ENCODE peak calls at places on chromosomes 3 and 15, in six cellular contexts. X, H, W, F, P and I are unnamed samples. For H3K27me3, the result is how much of the 10 kb centered on the place peaks cover.

GRCh38 chr3:16140894-16141285 is 33.6 kb upstream of the GALNT15 start:
- DNase-seq in H (no peak), X (no peak), F (no peak), P (no peak), W (no peak), I (no peak)

GRCh38 chr3:63975705-63976104 is 47.6 kb downstream of the PSMD6 start:
- DNase-seq in H (peak), P (no peak), X (no peak), F (peak), W (peak), I (no peak)

GRCh38 chr3:9930804-9931418 is 2.7 kb upstream of the CRELD1 start:
- DNase-seq in W (no peak), F (no peak), X (peak), H (peak), P (no peak), I (no peak)

GRCh38 chr3:103977417-103977816 is 1389.3 kb upstream of the ALCAM start:
- DNase-seq in X (no peak), H (no peak), F (no peak), P (no peak), W (no peak), I (no peak)

GRCh38 chr3:16993227-16993626 is 108.5 kb downstream of the PLCL2 start:
- DNase-seq in F (peak), X (no peak), H (peak), W (no peak), P (no peak), I (no peak)

GRCh38 chr3:44924102-44925084 is 50.0 kb downstream of the TGM4 start:
- DNase-seq in H (peak), W (no peak), P (no peak), X (no peak), F (no peak), I (no peak)

GRCh38 chr3:147941984-147942383 is 532.8 kb downstream of the ZIC1 start:
- DNase-seq in W (no peak), F (no peak), H (no peak), P (no peak), X (no peak), I (no peak)

GRCh38 chr3:17946619-17947018 is 204.2 kb upstream of the TBC1D5 start:
- DNase-seq in P (no peak), H (no peak), W (no peak), X (no peak), F (no peak), I (no peak)

GRCh38 chr15:56963719-56964118 is 45.3 kb downstream of the TCF12 start:
- DNase-seq in X (no peak), F (no peak), W (no peak), H (no peak), P (no peak), I (no peak)

GRCh38 chr15:22904736-22905135 is 66.3 kb downstream of the NIPA2 start:
- DNase-seq in P (no peak), X (no peak), F (peak), W (no peak), H (no peak), I (no peak)

GRCh38 chr15:100131321-100132224 is 210.2 kb downstream of the ADAMTS17 start:
- DNase-seq in H (no peak), W (peak), X (no peak), F (peak), P (peak), I (peak)

GRCh38 chr3:9260305-9260704 is 10.9 kb upstream of the SRGAP3 start:
- DNase-seq in F (no peak), W (no peak), H (no peak), X (no peak), P (no peak), I (no peak)

GRCh38 chr3:155560135-155560534 is 184.7 kb downstream of the PLCH1 start:
- DNase-seq in F (no peak), W (no peak), P (no peak), H (no peak), X (no peak), I (no peak)

GRCh38 chr3:177236704-177237103 is 39.4 kb upstream of the TBL1XR1 start:
- DNase-seq in P (no peak), X (no peak), F (no peak), W (no peak), H (peak), I (no peak)

GRCh38 chr3:157436583-157437300 is at the start of gene PTX3:
- DNase-seq in W (peak), X (no peak), P (no peak), H (peak), F (peak), I (no peak)

GRCh38 chr3:150414989-150415388 is 6.9 kb downstream of the TSC22D2 start:
- DNase-seq in F (no peak), W (no peak), H (peak), P (no peak), X (no peak), I (no peak)

GRCh38 chr15:85494035-85494793 is 113.8 kb downstream of the AKAP13 start:
- DNase-seq in F (no peak), X (no peak), P (no peak), W (peak), H (peak), I (no peak)

GRCh38 chr3:119885746-119886530 is 104.0 kb downstream of the NR1I2 start:
- DNase-seq in W (no peak), P (no peak), X (no peak), F (no peak), H (peak), I (no peak)

GRCh38 chr3:124119056-124119721 is 127.3 kb upstream of the ROPN1 start:
- DNase-seq in F (no peak), X (no peak), H (peak), P (no peak), W (peak), I (no peak)

GRCh38 chr3:50913279-50913678 is 238.6 kb downstream of the DOCK3 start:
- DNase-seq in X (no peak), H (no peak), F (peak), W (no peak), P (no peak), I (no peak)

GRCh38 chr3:28677581-28677980 is 329.0 kb upstream of the AZI2 start:
- DNase-seq in P (no peak), W (no peak), X (no peak), H (no peak), F (peak), I (no peak)

GRCh38 chr3:64651791-64652241 is 36.0 kb downstream of the ADAMTS9 start:
- DNase-seq in W (peak), P (no peak), X (no peak), F (no peak), H (peak), I (no peak)

GRCh38 chr3:104069114-104069513 is 1297.6 kb upstream of the ALCAM start:
- DNase-seq in F (no peak), W (no peak), H (peak), X (no peak), P (no peak), I (no peak)

DNA sequence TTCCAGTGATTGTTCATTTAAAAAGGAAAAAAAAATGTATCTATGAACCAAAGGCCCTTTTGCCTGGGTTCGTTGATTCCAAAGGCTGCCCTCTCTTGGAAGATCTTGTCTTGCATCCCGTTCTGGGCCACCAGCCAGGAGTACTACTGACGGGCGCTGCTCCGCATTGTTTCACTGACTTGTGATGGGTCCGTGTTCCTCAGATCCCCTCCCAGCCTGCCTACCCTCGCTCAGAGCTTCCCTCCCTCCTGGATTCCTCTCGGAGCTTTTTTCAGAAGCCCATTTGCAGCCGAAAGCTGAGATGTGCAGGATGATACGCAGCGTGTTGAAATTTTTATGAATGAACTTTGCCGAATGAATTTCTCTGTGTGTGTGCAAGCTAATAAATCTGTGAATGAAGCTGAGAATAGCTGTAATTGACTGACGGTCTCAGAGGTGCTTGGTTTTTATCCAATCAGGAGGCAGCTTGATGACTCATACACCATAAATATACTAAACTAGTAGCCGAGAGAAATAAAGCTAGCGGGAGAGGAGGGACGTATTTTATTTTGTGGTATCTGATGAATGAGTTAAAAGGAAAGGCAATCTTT is at the start of gene SHC4:
- DNase-seq in F (peak), P (peak), X (no peak), W (peak), H (peak), I (peak)
- H3K4me3 ChIP-seq in F (no peak), P (peak), X (no peak), W (peak), H (peak), I (peak)

DNA sequence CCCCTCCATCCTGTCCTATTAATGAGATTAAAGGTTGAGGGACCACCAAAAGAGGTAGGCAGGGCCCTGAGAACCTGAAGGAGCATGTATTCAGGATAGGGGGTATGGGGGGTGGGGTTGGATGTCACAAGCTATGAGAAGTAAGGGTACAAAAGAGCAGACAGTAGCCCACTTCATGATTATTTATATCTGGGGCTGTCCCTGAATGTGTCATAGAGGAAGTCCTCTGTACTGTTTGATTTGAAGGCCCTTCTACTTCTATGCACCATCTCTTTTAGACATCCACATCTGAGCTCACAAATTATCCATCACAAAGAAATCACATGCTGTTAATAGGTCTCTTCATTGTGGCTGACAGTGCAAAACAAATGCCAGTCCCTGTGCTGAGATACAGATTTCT is 68.6 kb downstream of the FHIT start:
- DNase-seq in W (no peak), X (no peak), H (no peak), P (no peak), F (no peak), I (no peak)
- H3K27ac ChIP-seq in W (no peak), X (no peak), H (no peak), P (no peak), F (no peak), I (no peak)

DNA sequence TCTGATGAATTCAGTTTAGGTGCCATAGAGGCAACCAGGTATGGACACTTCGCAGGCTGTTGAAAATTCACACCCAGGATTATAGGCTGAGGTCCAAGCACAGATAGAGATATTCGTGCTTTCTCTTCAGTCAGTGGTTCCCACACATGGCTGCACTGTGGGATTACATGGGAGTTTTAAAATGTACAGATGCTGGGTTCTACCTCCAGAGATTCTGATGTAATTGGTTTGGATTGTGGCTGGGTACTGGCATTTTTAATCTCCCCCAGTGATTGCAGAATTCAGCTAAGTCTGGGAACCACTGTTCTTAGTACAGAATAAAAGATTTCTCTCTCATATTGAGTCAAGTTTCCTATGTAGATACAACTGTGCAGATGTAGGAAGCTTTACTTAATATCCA is 91.6 kb downstream of the FOXB1 start:
- DNase-seq in F (no peak), W (no peak), H (peak), P (no peak), X (no peak), I (no peak)
- H3K27me3 ChIP-seq in F (under half), W (under half), H (under half), P (under half), X (under half), I (under half)

GRCh38 chr15:59300618-59301139 is 72.0 kb downstream of the MYO1E start:
- DNase-seq in F (no peak), X (no peak), W (no peak), P (no peak), H (no peak), I (no peak)
- H3K4me3 ChIP-seq in F (no peak), X (no peak), W (peak), P (peak), H (peak), I (peak)

GRCh38 chr3:54355795-54356194 is 233.4 kb downstream of the CACNA2D3 start:
- DNase-seq in P (no peak), X (no peak), F (no peak), H (no peak), W (no peak), I (no peak)
- H3K27ac ChIP-seq in P (no peak), X (no peak), F (no peak), H (no peak), W (no peak), I (no peak)

DNA sequence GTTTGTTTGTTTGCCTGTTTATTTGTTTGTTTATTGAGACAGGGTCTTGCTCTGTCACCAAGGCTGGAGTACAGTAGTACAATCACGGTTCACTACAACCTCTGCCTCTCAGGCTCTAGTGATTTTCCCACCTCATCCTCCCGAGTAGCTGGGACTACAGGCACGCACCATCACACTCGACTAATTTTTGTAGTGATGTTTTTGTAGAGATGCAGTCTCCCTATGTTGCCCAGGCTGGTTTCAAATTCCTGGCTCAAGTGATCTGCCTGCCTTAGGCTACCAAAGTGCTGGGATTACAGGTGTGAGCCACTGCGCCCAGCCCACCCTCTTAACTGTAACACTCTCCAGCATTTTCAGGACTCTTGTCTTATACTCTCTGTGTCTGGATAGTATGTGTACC is 26.7 kb downstream of the PLD1 start:
- DNase-seq in H (no peak), W (no peak), P (no peak), X (no peak), F (no peak), I (no peak)
- H3K27me3 ChIP-seq in H (under half), W (under half), P (under half), X (under half), F (under half), I (under half)